ENCODE peak calls at places on chromosomes 6 and 20, in seven cellular contexts. K, F, A, W, I, U and N are unnamed samples.

GRCh38 chr20:44904377-44904776 is 5.5 kb upstream of the PABPC1L start:
- DNase-seq in K (no peak), F (no peak), A (no peak), W (no peak), I (no peak), U (no peak), N (no peak)

GRCh38 chr20:34262488-34263288 is 21.5 kb downstream of the ASIP start:
- DNase-seq in K (no peak), F (no peak), A (no peak), W (no peak), I (peak), U (no peak), N (no peak)

GRCh38 chr6:45677381-45677992 is 299.8 kb upstream of the SUPT3H start:
- DNase-seq in K (no peak), F (no peak), A (no peak), W (no peak), I (no peak), U (peak), N (no peak)

GRCh38 chr20:43507150-43508080 is at the start of gene L3MBTL1:
- DNase-seq in K (peak), F (peak), A (no peak), W (peak), I (peak), U (no peak), N (peak)

GRCh38 chr6:100152201-100152600 is 158.2 kb upstream of the MCHR2 start:
- DNase-seq in K (no peak), F (no peak), A (no peak), W (no peak), I (no peak), U (no peak), N (no peak)

GRCh38 chr20:50064640-50065615 is 48.0 kb downstream of the UBE2V1 start:
- DNase-seq in K (no peak), F (no peak), A (no peak), W (peak), I (peak), U (no peak), N (no peak)

GRCh38 chr20:16801919-16802651 is 53.9 kb downstream of the OTOR start:
- DNase-seq in K (peak), F (peak), A (peak), W (peak), I (peak), U (peak), N (peak)

GRCh38 chr6:119343573-119344146 is 5.9 kb downstream of the MAN1A1 start:
- DNase-seq in K (no peak), F (no peak), A (no peak), W (no peak), I (peak), U (no peak), N (no peak)

GRCh38 chr6:89985744-89986493 is 91.7 kb downstream of the GJA10 start:
- DNase-seq in K (peak), F (no peak), A (no peak), W (peak), I (no peak), U (no peak), N (no peak)

GRCh38 chr6:66897576-66897975 is 1190.5 kb upstream of the EYS start:
- DNase-seq in K (no peak), F (no peak), A (no peak), W (no peak), I (peak), U (no peak), N (peak)

GRCh38 chr20:8654486-8654885 is 414.4 kb upstream of the PLCB4 start:
- DNase-seq in K (no peak), F (no peak), A (no peak), W (no peak), I (no peak), U (no peak), N (no peak)

GRCh38 chr6:6220718-6221117 is 99.7 kb downstream of the F13A1 start:
- DNase-seq in K (no peak), F (no peak), A (no peak), W (no peak), I (no peak), U (no peak), N (peak)

GRCh38 chr6:138972226-138972665 is 15.8 kb downstream of the REPS1 start:
- DNase-seq in K (no peak), F (no peak), A (no peak), W (peak), I (no peak), U (no peak), N (no peak)

GRCh38 chr20:53738945-53739798 is 145.5 kb upstream of the ZNF217 start:
- DNase-seq in K (peak), F (no peak), A (no peak), W (no peak), I (no peak), U (no peak), N (no peak)

GRCh38 chr6:30101423-30101938 is 11.4 kb downstream of the TRIM31 start:
- DNase-seq in K (no peak), F (no peak), A (no peak), W (peak), I (peak), U (no peak), N (no peak)

GRCh38 chr6:20952605-20953004 is 418.3 kb downstream of the CDKAL1 start:
- DNase-seq in K (no peak), F (peak), A (no peak), W (no peak), I (peak), U (no peak), N (no peak)

GRCh38 chr6:162151050-162151658 is 576.4 kb downstream of the PRKN start:
- DNase-seq in K (no peak), F (no peak), A (no peak), W (no peak), I (no peak), U (no peak), N (no peak)

GRCh38 chr6:170308761-170309160 is 2.2 kb downstream of the FAM120B start:
- DNase-seq in K (no peak), F (no peak), A (no peak), W (no peak), I (no peak), U (no peak), N (no peak)

GRCh38 chr6:92945799-92946198 is 473.6 kb downstream of the EPHA7 start:
- DNase-seq in K (no peak), F (no peak), A (no peak), W (no peak), I (no peak), U (no peak), N (no peak)

GRCh38 chr6:150464966-150465365 is 96.2 kb downstream of the IYD start:
- DNase-seq in K (no peak), F (no peak), A (no peak), W (no peak), I (no peak), U (no peak), N (no peak)

GRCh38 chr6:115972679-115973078 is 88.0 kb downstream of the FRK start:
- DNase-seq in K (no peak), F (no peak), A (no peak), W (no peak), I (no peak), U (no peak), N (no peak)

GRCh38 chr20:59268827-59269226 is 31.6 kb upstream of the EDN3 start:
- DNase-seq in K (no peak), F (no peak), A (peak), W (no peak), I (no peak), U (no peak), N (no peak)

GRCh38 chr20:39112196-39112743 is 150.1 kb downstream of the DHX35 start:
- DNase-seq in K (peak), F (peak), A (peak), W (peak), I (peak), U (no peak), N (peak)

GRCh38 chr6:148811472-148811871 is 64.6 kb downstream of the UST start:
- DNase-seq in K (no peak), F (no peak), A (no peak), W (no peak), I (no peak), U (no peak), N (no peak)

GRCh38 chr6:7132398-7132797 is 24.6 kb downstream of the RREB1 start:
- DNase-seq in K (no peak), F (no peak), A (no peak), W (no peak), I (no peak), U (no peak), N (no peak)

GRCh38 chr6:53044071-53044470 is 21.1 kb upstream of the FBXO9 start:
- DNase-seq in K (no peak), F (no peak), A (no peak), W (no peak), I (no peak), U (no peak), N (no peak)

GRCh38 chr6:129314575-129314974 is 395.4 kb downstream of the ARHGAP18 start:
- DNase-seq in K (no peak), F (no peak), A (no peak), W (no peak), I (no peak), U (no peak), N (no peak)

DNA sequence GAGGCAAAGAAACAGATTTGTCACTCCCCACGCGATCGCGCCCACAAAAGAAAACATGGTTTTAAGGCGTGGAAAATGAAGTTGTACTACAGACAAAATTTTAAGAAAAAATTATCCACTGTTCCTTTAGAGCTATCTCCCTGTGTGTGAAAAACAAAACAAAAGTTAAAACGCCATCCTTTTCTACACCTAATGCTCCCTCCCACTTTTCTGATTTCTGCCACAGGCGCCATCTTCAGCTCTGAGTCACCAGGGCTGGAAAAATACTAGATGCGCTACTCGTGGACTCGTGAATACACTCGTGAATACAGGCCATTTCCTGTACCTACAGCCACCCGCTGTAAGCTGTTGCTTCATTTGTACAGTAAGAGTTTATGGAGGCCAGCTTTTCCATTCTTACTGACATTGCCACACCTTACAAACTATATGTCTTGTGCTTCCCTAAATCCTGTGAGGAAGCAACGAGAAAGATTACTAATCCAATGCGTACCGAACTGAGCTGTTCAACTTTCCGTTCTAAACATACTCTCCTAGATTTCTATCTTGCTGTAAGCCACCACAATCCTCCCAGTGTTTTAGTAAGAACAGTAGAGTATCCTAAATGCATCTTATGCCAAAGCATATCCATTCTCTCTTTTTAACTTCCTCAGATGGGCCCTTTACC is 770 bp upstream of the AHI1 start:
- DNase-seq in K (peak), F (peak), A (no peak), W (peak), I (peak), U (no peak), N (peak)
- TF ChIP-seq JUND in K (peak), F (peak), A (no peak), W (peak), I (peak), U (no peak), N (peak)

GRCh38 chr6:159701413-159701999 is 8.5 kb upstream of the SOD2 start:
- DNase-seq in K (no peak), F (no peak), A (no peak), W (no peak), I (peak), U (no peak), N (no peak)
- TF ChIP-seq JUND in K (peak), F (peak), A (no peak), W (peak), I (no peak), U (no peak), N (no peak)

GRCh38 chr6:13397359-13398080 is 69.2 kb upstream of the TBC1D7 start:
- DNase-seq in K (no peak), F (no peak), A (no peak), W (no peak), I (no peak), U (peak), N (no peak)
- TF ChIP-seq JUND in K (no peak), F (no peak), A (no peak), W (no peak), I (no peak), U (no peak), N (no peak)

GRCh38 chr6:13708679-13709261 is 2.9 kb downstream of the RANBP9 start:
- DNase-seq in K (no peak), F (no peak), A (no peak), W (no peak), I (no peak), U (no peak), N (no peak)
- TF ChIP-seq JUND in K (no peak), F (no peak), A (no peak), W (no peak), I (no peak), U (no peak), N (no peak)